ENCODE peak calls at places on chromosome 22, in seven cellular contexts. A, J, I, X, S, W and B are unnamed samples. For H3K27me3 and H3K4me1, the result is how much of the 10 kb centered on the place peaks cover.

GRCh38 chr22:16783930-16784354 is 41.3 kb downstream of the XKR3 start:
- DNase-seq in X (no peak), J (no peak), W (no peak), S (no peak), I (no peak), A (no peak), B (no peak)

GRCh38 chr22:23243006-23243573 is 62.8 kb downstream of the BCR start:
- DNase-seq in X (peak), S (no peak), J (peak), A (no peak), W (no peak), I (no peak), B (no peak)

GRCh38 chr22:37012262-37012904 is 6.9 kb downstream of the TST start:
- DNase-seq in A (no peak), J (no peak), W (no peak), S (peak), I (no peak), X (no peak), B (no peak)

GRCh38 chr22:20446383-20446970 is 8.9 kb upstream of the SCARF2 start:
- DNase-seq in W (no peak), I (no peak), J (no peak), X (no peak), A (no peak), S (no peak), B (no peak)

GRCh38 chr22:22865311-22866072 is 22.1 kb upstream of the IGLL5 start:
- DNase-seq in I (no peak), S (no peak), J (no peak), A (no peak), X (no peak), W (no peak), B (no peak)

GRCh38 chr22:40721266-40721665 is 42.0 kb downstream of the MCHR1 start:
- DNase-seq in S (no peak), I (no peak), J (peak), W (peak), A (no peak), X (no peak), B (no peak)

GRCh38 chr22:37753746-37754145 is 54.0 kb upstream of the GCAT start:
- DNase-seq in X (no peak), W (no peak), S (no peak), A (no peak), J (no peak), I (no peak), B (no peak)

GRCh38 chr22:44668886-44669724 is 32.9 kb upstream of the PRR5 start:
- DNase-seq in W (no peak), A (no peak), S (peak), J (no peak), I (no peak), X (no peak), B (no peak)

GRCh38 chr22:23704062-23704461 is 13.2 kb downstream of the RGL4 start:
- DNase-seq in J (no peak), A (no peak), S (no peak), W (no peak), I (no peak), X (no peak), B (no peak)

DNA sequence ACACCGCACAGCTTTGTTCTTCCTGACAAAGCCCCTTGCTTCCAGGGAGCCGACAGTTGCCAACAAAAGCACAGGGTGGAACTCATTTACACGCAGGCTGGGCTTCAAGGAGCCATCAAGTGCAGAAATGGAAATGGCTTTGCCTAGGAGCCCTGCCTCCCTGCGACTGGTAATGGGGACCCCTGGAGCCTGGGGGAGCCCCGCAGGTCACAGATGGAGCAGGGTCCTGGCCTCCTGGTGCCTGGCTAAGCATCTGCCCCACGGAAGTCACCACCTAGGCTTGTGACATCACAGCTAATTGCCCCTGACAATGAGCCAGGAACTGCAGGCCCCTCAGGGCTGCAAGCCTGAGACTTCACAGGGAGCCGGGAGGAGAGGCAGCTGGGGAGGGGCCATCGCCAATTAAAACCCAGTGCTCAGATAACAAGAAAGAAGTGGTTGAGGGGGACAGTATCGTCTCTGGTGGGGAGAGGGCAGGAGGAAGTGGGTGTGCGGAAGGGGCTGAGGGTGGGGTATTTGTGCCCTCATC is 66.8 kb downstream of the NFAM1 start:
- DNase-seq in S (no peak), J (peak), W (no peak), A (peak), X (no peak), I (peak), B (no peak)
- H3K27me3 ChIP-seq in S (under half), J (under half), W (under half), A (under half), X (under half), I (under half), B (under half)

GRCh38 chr22:31825513-31825912 is 71.7 kb downstream of the DEPDC5 start:
- DNase-seq in A (no peak), I (no peak), S (no peak), W (peak), X (no peak), J (no peak), B (no peak)

GRCh38 chr22:31822523-31822922 is 68.7 kb downstream of the DEPDC5 start:
- DNase-seq in X (no peak), J (no peak), I (no peak), A (no peak), W (no peak), S (no peak), B (no peak)

GRCh38 chr22:31820655-31821054 is 66.8 kb downstream of the DEPDC5 start:
- DNase-seq in A (no peak), W (no peak), I (no peak), S (no peak), J (no peak), X (no peak), B (no peak)

GRCh38 chr22:31818481-31819392 is 64.9 kb downstream of the DEPDC5 start:
- DNase-seq in S (no peak), X (no peak), W (peak), A (no peak), J (no peak), I (no peak), B (no peak)

GRCh38 chr22:31821572-31821971 is 67.8 kb downstream of the DEPDC5 start:
- DNase-seq in X (no peak), I (no peak), A (no peak), W (no peak), J (no peak), S (no peak), B (no peak)
- H3K4me1 ChIP-seq in X (under half), I (under half), A (under half), W (under half), J (under half), S (under half), B (under half)

DNA sequence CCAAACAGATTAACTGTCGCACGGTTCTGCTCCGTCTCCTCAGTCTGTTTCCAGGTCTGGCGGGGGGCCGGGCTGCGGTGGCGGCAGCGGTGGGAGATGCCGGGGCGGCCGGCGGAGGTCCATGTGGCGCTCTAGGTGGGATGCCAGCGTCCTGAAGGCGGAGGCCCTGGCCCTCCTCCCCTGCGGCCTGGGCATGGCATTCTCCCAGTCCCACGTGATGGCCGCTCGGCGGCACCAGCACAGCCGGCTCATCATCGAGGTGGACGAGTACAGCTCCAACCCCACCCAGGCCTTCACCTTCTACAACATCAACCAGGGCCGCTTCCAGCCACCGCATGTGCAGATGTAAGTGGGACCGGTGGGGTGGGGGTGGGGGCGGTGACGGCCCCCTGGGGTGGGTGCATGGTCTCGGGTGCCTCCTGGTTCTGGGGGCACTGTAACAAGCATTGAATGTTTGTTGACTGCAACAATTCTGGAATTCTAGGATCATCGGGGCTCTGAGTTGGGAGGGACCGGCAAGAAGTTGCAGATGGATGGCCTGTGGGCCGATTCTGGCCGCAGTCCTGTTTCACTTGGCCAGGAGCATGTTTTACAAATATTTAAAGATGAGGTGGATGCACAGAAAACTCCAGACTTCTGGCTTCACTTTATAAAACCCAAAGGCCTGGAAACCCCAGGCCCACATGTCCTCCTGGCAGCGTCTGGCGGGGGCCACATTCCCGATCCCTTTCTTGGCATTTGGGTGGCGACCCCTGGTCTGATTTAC is 13.2 kb downstream of the MPPED1 start:
- DNase-seq in X (no peak), J (no peak), I (no peak), A (no peak), W (no peak), S (no peak), B (no peak)
- H3K27me3 ChIP-seq in X (under half), J (under half), I (under half), A (under half), W (under half), S (under half), B (under half)

GRCh38 chr22:50468626-50469025 is 6.2 kb downstream of the SBF1 start:
- DNase-seq in J (no peak), S (no peak), W (no peak), I (no peak), A (no peak), X (no peak), B (no peak)

GRCh38 chr22:50470491-50470890 is 4.3 kb downstream of the SBF1 start:
- DNase-seq in S (no peak), J (no peak), I (no peak), W (no peak), A (no peak), X (no peak), B (no peak)

GRCh38 chr22:50471197-50471847 is 3.5 kb downstream of the SBF1 start:
- DNase-seq in S (no peak), I (no peak), J (no peak), W (no peak), A (no peak), X (no peak), B (no peak)

GRCh38 chr22:50467773-50468440 is 6.9 kb downstream of the SBF1 start:
- DNase-seq in W (no peak), S (no peak), A (no peak), X (no peak), I (no peak), J (no peak), B (no peak)

DNA sequence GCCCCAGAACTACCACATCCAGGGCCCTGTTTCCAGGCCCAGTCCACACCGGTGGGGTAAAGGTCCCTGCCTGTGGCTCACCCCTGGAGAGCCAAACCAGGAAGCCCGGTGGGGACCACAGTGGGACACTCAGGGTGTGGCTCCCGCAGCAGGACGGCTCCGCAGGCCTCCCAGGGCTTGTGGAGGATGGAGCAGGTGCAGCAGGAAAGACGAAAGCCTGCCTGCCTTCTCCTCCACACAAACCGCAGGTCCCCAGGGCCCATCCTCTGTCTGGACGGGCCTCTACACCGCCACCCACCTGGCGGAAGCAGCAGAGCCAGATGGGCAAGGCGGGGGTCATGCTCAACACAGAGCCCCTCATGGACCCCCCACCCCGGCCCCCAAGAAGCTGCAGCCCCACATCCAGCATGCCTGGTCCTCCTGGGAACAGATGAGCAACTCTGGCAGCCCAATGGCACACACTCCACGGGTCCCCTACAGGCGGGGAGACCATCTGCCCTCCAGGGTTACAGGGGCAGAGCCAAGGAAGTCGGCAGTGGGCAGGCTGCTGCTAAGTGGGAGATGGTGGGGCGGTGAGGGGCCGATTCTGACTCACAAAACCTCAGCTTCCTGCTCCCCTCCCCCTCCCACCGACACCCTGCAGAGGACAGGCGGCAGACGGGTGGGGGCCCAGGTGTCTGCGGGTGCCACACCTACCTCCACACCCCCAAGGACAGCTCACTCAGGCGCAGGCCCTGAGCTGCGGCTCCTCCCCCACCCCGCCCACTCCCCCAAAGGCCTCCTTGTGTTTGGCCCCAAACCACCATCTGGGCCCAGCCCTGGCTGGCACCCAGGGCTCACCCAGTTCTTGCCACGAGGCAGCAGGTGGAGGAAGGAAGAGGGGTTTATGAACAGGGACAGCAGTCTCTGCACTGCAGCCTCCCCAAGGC is 5.2 kb downstream of the SBF1 start:
- DNase-seq in I (no peak), S (peak), A (peak), J (no peak), W (peak), X (peak), B (no peak)
- H3K4me1 ChIP-seq in I (under half), S (under half), A (half or more), J (under half), W (under half), X (half or more), B (under half)

GRCh38 chr22:48845356-48845936 is 982.2 kb downstream of the BRD1 start:
- DNase-seq in J (no peak), W (no peak), S (no peak), X (no peak), A (no peak), I (no peak), B (no peak)
- H3K27me3 ChIP-seq in J (under half), W (under half), S (under half), X (under half), A (under half), I (under half), B (under half)

GRCh38 chr22:38754247-38755154 is 1.3 kb downstream of the SUN2 start:
- DNase-seq in A (peak), S (no peak), J (peak), W (peak), X (no peak), I (peak), B (no peak)
- H3K4me1 ChIP-seq in A (under half), S (under half), J (under half), W (under half), X (half or more), I (under half), B (under half)

GRCh38 chr22:29479417-29480261 is at the start of gene NEFH:
- DNase-seq in W (no peak), J (peak), I (no peak), S (no peak), X (no peak), A (no peak), B (no peak)
- H3K27me3 ChIP-seq in W (under half), J (half or more), I (under half), S (under half), X (under half), A (half or more), B (under half)

DNA sequence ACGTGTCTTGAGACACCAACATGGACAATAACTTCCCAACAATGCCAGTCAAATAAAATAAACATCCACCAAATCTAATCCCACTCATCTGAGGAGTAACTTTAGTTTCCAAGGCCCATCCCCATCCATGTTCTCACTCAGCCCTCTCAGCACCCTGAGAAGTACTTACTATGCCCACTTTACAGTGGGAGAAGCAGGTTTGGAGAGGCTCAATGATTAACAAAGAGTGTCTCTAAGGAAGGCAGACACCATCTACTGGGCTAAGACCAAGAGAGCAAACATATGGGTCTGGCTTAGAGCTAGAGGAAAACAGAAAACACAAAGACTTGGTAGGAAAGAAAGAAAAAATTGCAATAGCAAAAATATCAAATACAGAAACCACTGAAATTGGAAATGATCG is 11.3 kb downstream of the POLDIP3 start:
- DNase-seq in S (no peak), A (no peak), X (no peak), W (no peak), I (no peak), J (no peak), B (no peak)
- H3K4me1 ChIP-seq in S (under half), A (under half), X (under half), W (under half), I (under half), J (under half), B (under half)